ENCODE peak calls at places on chromosomes 12 and 14, in seven cellular contexts. U is H1, T is neural progenitor cell, R is RWPE2, G is glutamatergic neuron, E is uterus, B is AG09319. Z is an unnamed sample.

GRCh38 chr14:75181426-75182062 is 5.1 kb upstream of the TMED10 start:
- DNase-seq in U (no peak), T (peak), R (no peak), G (no peak), E (no peak), B (no peak), Z (no peak)

GRCh38 chr12:130401703-130402102 is 64.0 kb downstream of the PIWIL1 start:
- DNase-seq in U (no peak), T (peak), R (no peak), G (no peak), E (no peak), B (no peak), Z (no peak)

GRCh38 chr14:100568164-100568997 is 18.8 kb downstream of the BEGAIN start:
- DNase-seq in U (no peak), T (peak), R (no peak), G (no peak), E (no peak), B (no peak), Z (no peak)

GRCh38 chr12:11499802-11500201 is 104.4 kb upstream of the PRB2 start:
- DNase-seq in U (no peak), T (no peak), R (no peak), G (no peak), E (no peak), B (no peak), Z (no peak)

GRCh38 chr12:22310712-22311111 is 23.8 kb downstream of the ST8SIA1 start:
- DNase-seq in U (no peak), T (no peak), R (no peak), G (no peak), E (no peak), B (no peak), Z (no peak)

GRCh38 chr12:45725631-45726593 is 3.6 kb upstream of the ARID2 start:
- DNase-seq in U (no peak), T (peak), R (no peak), G (no peak), E (no peak), B (no peak), Z (peak)

GRCh38 chr12:44819884-44820283 is 56.2 kb downstream of the NELL2 start:
- DNase-seq in U (no peak), T (no peak), R (no peak), G (no peak), E (no peak), B (no peak), Z (no peak)

GRCh38 chr12:117047810-117048584 is 51.2 kb downstream of the TESC start:
- DNase-seq in U (no peak), T (no peak), R (no peak), G (no peak), E (no peak), B (peak), Z (no peak)

GRCh38 chr12:53201170-53201541 is 5.9 kb downstream of the ITGB7 start:
- DNase-seq in U (no peak), T (no peak), R (no peak), G (no peak), E (no peak), B (no peak), Z (no peak)

GRCh38 chr12:121285856-121286255 is 10.7 kb downstream of the CAMKK2 start:
- DNase-seq in U (no peak), T (no peak), R (no peak), G (no peak), E (no peak), B (no peak), Z (no peak)

GRCh38 chr12:47837190-47838171 is 17.8 kb upstream of the HDAC7 start:
- DNase-seq in U (no peak), T (peak), R (no peak), G (peak), E (peak), B (no peak), Z (peak)

GRCh38 chr14:50233335-50234250 is 2.2 kb upstream of the SOS2 start:
- DNase-seq in U (no peak), T (no peak), R (no peak), G (no peak), E (no peak), B (no peak), Z (no peak)

GRCh38 chr14:74217672-74218448 is 21.4 kb upstream of the VSX2 start:
- DNase-seq in U (peak), T (peak), R (peak), G (peak), E (peak), B (peak), Z (peak)

GRCh38 chr12:91357381-91357780 is 174.8 kb upstream of the DCN start:
- DNase-seq in U (no peak), T (no peak), R (no peak), G (no peak), E (no peak), B (no peak), Z (no peak)

GRCh38 chr12:6376079-6376941 is 947 bp upstream of the SCNN1A start:
- DNase-seq in U (peak), T (peak), R (peak), G (no peak), E (peak), B (no peak), Z (no peak)

GRCh38 chr14:51182166-51182565 is 57.9 kb upstream of the TMX1 start:
- DNase-seq in U (no peak), T (no peak), R (no peak), G (no peak), E (no peak), B (peak), Z (no peak)

GRCh38 chr12:53097564-53098353 is at the start of gene IGFBP6:
- DNase-seq in U (no peak), T (peak), R (no peak), G (peak), E (peak), B (no peak), Z (peak)

GRCh38 chr14:103545219-103545914 is 16.4 kb downstream of the TRMT61A start:
- DNase-seq in U (no peak), T (no peak), R (no peak), G (no peak), E (no peak), B (no peak), Z (no peak)

GRCh38 chr12:88509851-88510250 is 70.4 kb downstream of the KITLG start:
- DNase-seq in U (no peak), T (no peak), R (no peak), G (no peak), E (no peak), B (no peak), Z (no peak)

GRCh38 chr12:30829876-30830275 is 75.1 kb upstream of the CAPRIN2 start:
- DNase-seq in U (no peak), T (no peak), R (no peak), G (no peak), E (no peak), B (no peak), Z (no peak)

GRCh38 chr12:26428420-26428819 is 233.0 kb downstream of the SSPN start:
- DNase-seq in U (no peak), T (no peak), R (no peak), G (no peak), E (no peak), B (no peak), Z (no peak)

GRCh38 chr12:110270125-110270962 is 10.7 kb upstream of the ATP2A2 start:
- DNase-seq in U (no peak), T (peak), R (peak), G (no peak), E (peak), B (no peak), Z (no peak)

GRCh38 chr12:46266382-46266791 is 2.5 kb downstream of the SLC38A1 start:
- DNase-seq in U (no peak), T (peak), R (no peak), G (no peak), E (no peak), B (no peak), Z (no peak)

GRCh38 chr14:48615618-48616017 is 940.2 kb upstream of the MDGA2 start:
- DNase-seq in U (no peak), T (no peak), R (no peak), G (no peak), E (no peak), B (no peak), Z (no peak)

GRCh38 chr12:64572241-64572640 is 38.1 kb upstream of the RASSF3 start:
- DNase-seq in U (no peak), T (no peak), R (no peak), G (no peak), E (no peak), B (no peak), Z (no peak)

GRCh38 chr12:122076743-122077495 is 1.6 kb upstream of the MLXIP start:
- DNase-seq in U (no peak), T (no peak), R (peak), G (no peak), E (no peak), B (no peak), Z (no peak)

GRCh38 chr12:98741615-98742265 is 96.7 kb downstream of the APAF1 start:
- DNase-seq in U (no peak), T (peak), R (no peak), G (peak), E (no peak), B (no peak), Z (no peak)

GRCh38 chr12:88469136-88469535 is 111.1 kb downstream of the KITLG start:
- DNase-seq in U (no peak), T (no peak), R (no peak), G (no peak), E (no peak), B (no peak), Z (no peak)

GRCh38 chr14:72451081-72451972 is 442.6 kb downstream of the DPF3 start:
- DNase-seq in U (no peak), T (peak), R (no peak), G (peak), E (no peak), B (no peak), Z (no peak)

GRCh38 chr12:19971396-19971802 is 396.9 kb upstream of the PDE3A start:
- DNase-seq in U (peak), T (peak), R (no peak), G (no peak), E (no peak), B (no peak), Z (no peak)
- TF ChIP-seq CTCF in U (no peak), T (peak), R (no peak), G (no peak), E (no peak), B (no peak), Z (no peak)

GRCh38 chr14:26173581-26173980 is 424.3 kb downstream of the NOVA1 start:
- DNase-seq in U (no peak), T (no peak), R (no peak), G (no peak), E (no peak), B (no peak), Z (no peak)
- TF ChIP-seq CTCF in U (no peak), T (no peak), R (no peak), G (no peak), E (no peak), B (no peak), Z (no peak)

GRCh38 chr14:53791116-53791515 is 165.5 kb downstream of the BMP4 start:
- DNase-seq in U (no peak), T (no peak), R (no peak), G (no peak), E (no peak), B (no peak), Z (no peak)

GRCh38 chr14:53793790-53794560 is 162.7 kb downstream of the BMP4 start:
- DNase-seq in U (no peak), T (no peak), R (no peak), G (no peak), E (peak), B (no peak), Z (no peak)

GRCh38 chr14:53796734-53797133 is 159.9 kb downstream of the BMP4 start:
- DNase-seq in U (no peak), T (no peak), R (no peak), G (no peak), E (no peak), B (no peak), Z (no peak)

GRCh38 chr14:53792909-53793308 is 163.7 kb downstream of the BMP4 start:
- DNase-seq in U (peak), T (peak), R (no peak), G (no peak), E (no peak), B (no peak), Z (no peak)
- TF ChIP-seq CTCF in U (peak), T (peak), R (peak), G (no peak), E (no peak), B (no peak), Z (no peak)

GRCh38 chr12:50283230-50283923 is at the start of gene LIMA1:
- DNase-seq in U (peak), T (peak), R (peak), G (peak), E (peak), B (peak), Z (peak)
- TF ChIP-seq CTCF in U (peak), T (no peak), R (peak), G (no peak), E (peak), B (peak), Z (no peak)

DNA sequence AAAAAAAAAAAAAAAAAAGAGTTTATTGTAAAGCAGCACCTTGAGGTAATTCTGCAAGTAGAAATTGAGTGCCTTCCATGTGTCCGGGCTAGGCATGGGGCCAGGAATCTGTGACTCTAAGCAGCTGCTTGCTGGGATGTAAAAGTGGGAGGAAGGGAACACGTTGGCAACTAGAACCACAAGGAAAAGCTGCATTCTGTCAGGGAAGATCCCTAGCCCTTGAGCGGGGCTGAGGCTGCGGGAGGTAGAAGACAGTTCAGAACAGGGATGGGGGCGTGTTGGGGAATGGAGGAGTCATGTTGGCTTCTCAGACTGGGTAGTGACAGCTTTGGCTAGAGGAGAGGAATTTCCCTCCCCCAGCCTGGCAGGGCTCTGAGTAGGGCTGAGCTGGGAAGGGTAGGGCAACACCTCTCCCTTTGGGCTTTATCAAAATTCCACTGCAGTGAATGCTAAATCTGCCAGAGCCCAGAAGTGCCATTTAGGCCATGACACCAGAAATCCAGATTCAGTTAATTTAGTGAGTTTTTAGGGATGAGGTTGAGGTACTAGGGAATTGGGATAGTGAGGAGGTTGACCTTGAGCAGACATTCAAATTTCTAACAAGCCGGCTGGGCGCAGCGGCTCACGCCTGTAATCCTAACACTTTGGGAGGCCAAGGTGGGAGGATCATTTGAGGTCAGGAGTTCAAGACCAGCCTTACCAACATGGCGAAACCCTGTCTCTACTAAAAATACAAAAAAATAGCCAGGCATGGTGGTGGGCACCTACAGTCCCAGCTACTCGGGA is 3.4 kb upstream of the TRAFD1 start:
- DNase-seq in U (no peak), T (no peak), R (peak), G (no peak), E (peak), B (peak), Z (no peak)
- TF ChIP-seq CTCF in U (no peak), T (no peak), R (no peak), G (no peak), E (no peak), B (no peak), Z (no peak)